ENCODE peak calls at places on chromosomes 11 and 22, in seven cellular contexts. R, K, U, W, Y, M and O are unnamed samples.
A peak's percentile ranks its signal among the peaks of the same experiment; 100 is the strongest.

GRCh38 chr11:2100361-2101170 is 38.6 kb downstream of the IGF2 start:
- DNase-seq in W (no peak), U (peak; percentile 29), K (no peak), R (no peak), M (no peak), Y (no peak), O (no peak)

GRCh38 chr11:72012897-72013721 is 14.4 kb downstream of the IL18BP start:
- DNase-seq in U (peak; percentile 78), Y (no peak), M (peak; percentile 89), W (no peak), R (no peak), K (no peak), O (no peak)

GRCh38 chr11:131649861-131650260 is 279.4 kb downstream of the NTM start:
- DNase-seq in M (no peak), U (no peak), W (no peak), K (no peak), Y (no peak), R (no peak), O (no peak)

GRCh38 chr11:110971110-110971509 is 258.9 kb upstream of the ARHGAP20 start:
- DNase-seq in M (peak; percentile 28), K (no peak), W (no peak), U (no peak), R (no peak), Y (no peak), O (no peak)

GRCh38 chr11:94760296-94760695 is 7.9 kb upstream of the AMOTL1 start:
- DNase-seq in Y (no peak), U (no peak), K (no peak), R (no peak), M (no peak), W (no peak), O (no peak)

GRCh38 chr11:2801711-2802388 is 83.7 kb downstream of the CDKN1C start:
- DNase-seq in U (peak; percentile 1), Y (no peak), M (no peak), R (no peak), K (peak; percentile 12), W (no peak), O (no peak)

GRCh38 chr11:73859671-73860070 is 17.0 kb downstream of the COA4 start:
- DNase-seq in R (no peak), U (no peak), M (no peak), Y (no peak), W (no peak), K (no peak), O (no peak)

GRCh38 chr11:111639226-111639925 is 37.1 kb downstream of the SIK2 start:
- DNase-seq in R (no peak), W (no peak), K (no peak), Y (no peak), U (no peak), M (no peak), O (no peak)

GRCh38 chr22:26740253-26740652 is 82.9 kb downstream of the MIAT start:
- DNase-seq in R (no peak), W (no peak), K (no peak), Y (no peak), M (no peak), U (no peak), O (no peak)

GRCh38 chr22:19525666-19526065 is 1.5 kb upstream of the CLDN5 start:
- DNase-seq in U (no peak), M (no peak), R (no peak), Y (no peak), K (no peak), W (no peak), O (no peak)

GRCh38 chr11:24298126-24298525 is 198.7 kb upstream of the LUZP2 start:
- DNase-seq in K (no peak), Y (no peak), R (no peak), W (no peak), U (no peak), M (peak; percentile 0), O (no peak)

GRCh38 chr11:78840623-78841022 is 266.0 kb upstream of the NARS2 start:
- DNase-seq in M (peak; percentile 88), K (no peak), W (no peak), U (peak; percentile 12), Y (no peak), R (no peak), O (no peak)

GRCh38 chr22:19122752-19123492 is 710 bp upstream of the DGCR2 start:
- DNase-seq in U (peak; percentile 39), K (no peak), W (no peak), Y (no peak), M (no peak), R (no peak), O (peak; percentile 23)

GRCh38 chr11:11538277-11538960 is 83.4 kb downstream of the GALNT18 start:
- DNase-seq in Y (no peak), W (no peak), M (no peak), U (peak; percentile 23), K (no peak), R (no peak), O (no peak)

GRCh38 chr22:20573830-20574615 is 66.6 kb downstream of the MED15 start:
- DNase-seq in K (peak; percentile 7), W (no peak), Y (peak; percentile 3), U (no peak), M (no peak), R (no peak), O (no peak)

GRCh38 chr11:120985718-120986569 is 38.0 kb upstream of the TBCEL start:
- DNase-seq in Y (peak; percentile 19), U (peak; percentile 69), R (peak; percentile 1), W (no peak), K (peak; percentile 21), M (peak; percentile 18), O (peak; percentile 28)

GRCh38 chr11:1041471-1041870 is 5.0 kb upstream of the MUC6 start:
- DNase-seq in M (no peak), U (peak; percentile 45), K (no peak), W (no peak), R (no peak), Y (no peak), O (no peak)